ENCODE peak calls at places on chromosome 16, in five cellular contexts. S is fibroblast of lung, N is fibroblast of the aortic adventitia, G is thoracic aorta, X is pancreas. L is an unnamed sample.

GRCh38 chr16:66134875-66135274 is 231.6 kb upstream of the CDH5 start:
- DNase-seq in S (no peak), X (no peak), G (no peak), N (no peak), L (no peak)

GRCh38 chr16:50209548-50210265 is 56.6 kb downstream of the TENT4B start:
- DNase-seq in X (no peak), N (no peak), G (no peak), S (no peak), L (no peak)

GRCh38 chr16:84186685-84187437 is at the start of gene TAF1C:
- DNase-seq in G (peak), S (peak), N (peak), X (peak), L (peak)

GRCh38 chr16:25707982-25708583 is 16.3 kb downstream of the HS3ST4 start:
- DNase-seq in S (no peak), G (no peak), N (peak), X (no peak), L (no peak)

GRCh38 chr16:25151996-25152395 is 40.5 kb downstream of the LCMT1 start:
- DNase-seq in G (no peak), X (no peak), S (peak), N (peak), L (peak)

GRCh38 chr16:73122604-73123386 is 74.9 kb upstream of the ZFHX3 start:
- DNase-seq in G (no peak), X (no peak), N (peak), S (peak), L (no peak)

GRCh38 chr16:17476414-17477259 is 5.9 kb upstream of the XYLT1 start:
- DNase-seq in G (no peak), N (peak), X (peak), S (peak), L (peak)

GRCh38 chr16:52597772-52598483 is 51.0 kb upstream of the TOX3 start:
- DNase-seq in N (no peak), S (no peak), G (no peak), X (no peak), L (no peak)

GRCh38 chr16:77113835-77114234 is 77.2 kb upstream of the MON1B start:
- DNase-seq in N (no peak), G (no peak), X (no peak), S (no peak), L (no peak)

GRCh38 chr16:4865231-4865860 is 18.1 kb downstream of the UBN1 start:
- DNase-seq in N (no peak), S (no peak), X (no peak), G (no peak), L (no peak)

GRCh38 chr16:6615661-6616060 is 717.0 kb upstream of the RBFOX1 start:
- DNase-seq in N (no peak), X (no peak), G (no peak), S (no peak), L (no peak)

GRCh38 chr16:4071686-4072561 is 44.3 kb downstream of the ADCY9 start:
- DNase-seq in N (no peak), G (no peak), X (no peak), S (no peak), L (no peak)

GRCh38 chr16:87924937-87925670 is 11.2 kb downstream of the CA5A start:
- DNase-seq in G (no peak), N (no peak), X (peak), S (no peak), L (no peak)

GRCh38 chr16:88345031-88345942 is 37.5 kb upstream of the ZNF469 start:
- DNase-seq in X (peak), G (no peak), S (no peak), N (no peak), L (no peak)

GRCh38 chr16:51391798-51392511 is 240.9 kb upstream of the SALL1 start:
- DNase-seq in S (peak), G (no peak), X (no peak), N (no peak), L (peak)

GRCh38 chr16:14500791-14501190 is 129.3 kb downstream of the PARN start:
- DNase-seq in S (peak), G (no peak), N (peak), X (no peak), L (no peak)

GRCh38 chr16:63890723-63891122 is 1231.1 kb downstream of the CDH11 start:
- DNase-seq in G (no peak), S (no peak), X (no peak), N (no peak), L (no peak)

GRCh38 chr16:24758373-24758772 is 28.9 kb downstream of the TNRC6A start:
- DNase-seq in G (no peak), N (no peak), X (no peak), S (no peak), L (no peak)

GRCh38 chr16:22340945-22341344 is 33.5 kb downstream of the CDR2 start:
- DNase-seq in N (no peak), X (no peak), G (no peak), S (no peak), L (no peak)

GRCh38 chr16:50267151-50267631 is 840 bp downstream of the ADCY7 start:
- DNase-seq in G (no peak), S (no peak), N (no peak), X (no peak), L (no peak)

GRCh38 chr16:25812215-25812614 is 120.5 kb downstream of the HS3ST4 start:
- DNase-seq in G (no peak), X (no peak), S (no peak), N (no peak), L (no peak)

GRCh38 chr16:80664798-80665197 is 124.0 kb downstream of the DYNLRB2 start:
- DNase-seq in S (no peak), X (no peak), N (no peak), G (no peak), L (no peak)

GRCh38 chr16:73032548-73033270 is 15.2 kb downstream of the ZFHX3 start:
- DNase-seq in G (no peak), N (no peak), X (no peak), S (no peak), L (no peak)

GRCh38 chr16:62516001-62516400 is 479.8 kb upstream of the CDH8 start:
- DNase-seq in G (no peak), N (no peak), S (no peak), X (no peak), L (no peak)

GRCh38 chr16:72300892-72301291 is 128.9 kb upstream of the PMFBP1 start:
- DNase-seq in N (no peak), X (no peak), G (no peak), S (no peak), L (no peak)

GRCh38 chr16:58499615-58500328 is at the start of gene NDRG4:
- DNase-seq in N (peak), G (no peak), S (peak), X (peak), L (peak)

GRCh38 chr16:53061701-53062159 is 6.9 kb downstream of the CHD9 start:
- DNase-seq in G (no peak), X (no peak), N (no peak), S (no peak), L (no peak)

GRCh38 chr16:73019456-73020362 is 28.2 kb downstream of the ZFHX3 start:
- DNase-seq in S (peak), X (no peak), G (no peak), N (peak), L (peak)

GRCh38 chr16:74951676-74952075 is 33.2 kb downstream of the WDR59 start:
- DNase-seq in G (no peak), S (no peak), X (no peak), N (no peak), L (no peak)

GRCh38 chr16:83995756-83996155 is 27.7 kb downstream of the NECAB2 start:
- DNase-seq in G (no peak), S (peak), N (no peak), X (no peak), L (no peak)

GRCh38 chr16:7914738-7915137 is 582.1 kb downstream of the RBFOX1 start:
- DNase-seq in X (no peak), N (no peak), S (no peak), G (no peak), L (no peak)

GRCh38 chr16:85542548-85542927 is 70.6 kb upstream of the GSE1 start:
- DNase-seq in X (no peak), G (no peak), N (no peak), S (no peak), L (no peak)

GRCh38 chr16:47644661-47645060 is 183.5 kb downstream of the PHKB start:
- DNase-seq in G (no peak), S (peak), N (peak), X (no peak), L (no peak)

GRCh38 chr16:67845291-67846062 is 1.3 kb upstream of the NUTF2 start:
- DNase-seq in N (no peak), S (no peak), X (no peak), G (no peak), L (peak)
- H3K4me3 ChIP-seq in N (peak), S (peak), X (peak), G (peak), L (peak)

GRCh38 chr16:30956601-30957455 is 726 bp upstream of the SETD1A start:
- DNase-seq in N (peak), S (peak), X (peak), G (peak), L (peak)
- TF ChIP-seq CTCF in N (peak), S (peak), X (no peak), G (no peak), L (peak)

DNA sequence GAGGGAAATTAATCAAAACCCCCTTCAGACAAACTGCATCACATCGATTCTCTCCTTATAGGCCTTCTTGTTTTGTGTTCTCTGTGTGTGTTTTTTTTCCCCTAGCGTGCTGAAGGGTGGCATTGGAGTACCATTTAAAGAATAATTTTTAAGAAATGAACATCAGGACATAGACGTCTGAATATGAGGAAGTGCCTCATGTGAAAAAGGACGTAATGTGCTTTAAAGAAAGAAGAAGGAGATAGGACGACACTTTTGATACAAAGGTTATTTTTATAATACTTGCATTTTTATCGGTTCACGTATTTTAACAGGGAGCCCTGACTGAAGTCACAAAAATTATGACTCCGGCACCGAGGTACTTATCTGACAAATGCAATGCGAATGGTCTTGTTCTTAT is 606.4 kb downstream of the MAF start:
- DNase-seq in X (no peak), N (no peak), S (no peak), G (no peak), L (no peak)
- H3K4me3 ChIP-seq in X (no peak), N (no peak), S (no peak), G (no peak), L (no peak)

DNA sequence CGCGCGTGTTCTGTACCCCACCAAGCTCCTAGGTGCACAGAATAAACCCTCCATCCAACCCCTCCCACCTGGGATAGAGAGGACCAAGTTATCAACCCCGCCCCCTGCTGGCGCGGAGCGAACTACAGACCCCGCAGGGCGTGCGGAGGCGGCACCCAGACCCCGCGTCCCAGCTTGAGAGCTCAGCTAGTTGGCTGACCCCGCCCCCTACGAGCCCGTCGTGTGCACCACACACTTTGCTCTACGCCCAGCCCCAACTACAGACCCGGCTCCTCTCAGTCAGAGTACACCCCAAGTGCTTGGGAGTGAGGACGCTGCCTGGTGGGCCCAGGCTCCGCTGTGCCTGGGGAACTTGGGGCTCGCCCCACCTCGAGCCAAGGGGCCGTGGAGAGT is 1.5 kb downstream of the GRIN2A start:
- DNase-seq in X (peak), G (no peak), S (no peak), N (no peak), L (peak)
- TF ChIP-seq CTCF in X (no peak), G (peak), S (peak), N (peak), L (peak)

GRCh38 chr16:86601356-86601755 is 23.0 kb downstream of the FOXL1 start:
- DNase-seq in G (no peak), S (no peak), X (no peak), N (no peak), L (no peak)

GRCh38 chr16:86608301-86608747 is 30.0 kb downstream of the FOXL1 start:
- DNase-seq in S (peak), G (no peak), N (no peak), X (no peak), L (no peak)

GRCh38 chr16:86605950-86606349 is 27.6 kb downstream of the FOXL1 start:
- DNase-seq in G (no peak), X (no peak), S (no peak), N (no peak), L (no peak)

GRCh38 chr16:86602521-86602920 is 24.2 kb downstream of the FOXL1 start:
- DNase-seq in N (no peak), S (no peak), X (no peak), G (no peak), L (no peak)

DNA sequence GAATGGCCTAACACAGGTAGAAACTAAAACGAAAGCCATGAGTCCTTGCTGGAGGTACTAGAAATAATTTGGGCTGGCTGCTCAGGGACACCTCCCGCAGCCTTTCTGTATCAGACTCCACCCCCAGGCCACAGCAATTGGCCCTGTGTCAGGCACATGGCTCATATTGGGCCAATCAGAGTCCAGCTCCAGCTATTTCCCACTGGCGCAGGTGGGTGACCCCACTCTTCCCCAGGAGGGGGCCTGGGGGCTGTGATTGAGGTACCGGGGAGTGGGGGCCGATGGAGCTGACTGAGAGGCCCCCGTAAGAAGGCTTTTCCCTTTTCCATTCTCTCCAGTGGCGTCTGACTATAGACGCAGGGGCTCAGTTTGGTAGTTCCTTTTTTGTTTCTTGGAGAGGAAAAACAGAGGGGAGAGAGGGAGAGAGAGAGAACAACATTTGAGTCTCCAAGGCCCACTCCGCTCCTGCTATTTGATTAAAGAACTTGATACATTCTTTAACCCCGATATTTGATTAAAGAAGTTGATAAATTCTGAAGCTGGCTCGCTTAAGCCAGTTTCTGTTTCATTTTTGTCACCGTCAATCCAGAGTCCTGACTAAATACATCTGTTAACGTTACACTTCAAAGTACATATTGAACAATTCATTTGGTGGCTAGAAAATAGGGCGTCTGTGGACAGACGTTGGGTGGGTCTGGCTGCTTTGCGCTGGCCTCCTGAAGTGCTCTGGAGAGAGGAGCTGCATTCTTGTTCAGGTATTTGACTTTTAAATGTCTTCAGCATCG is 26.3 kb downstream of the FOXL1 start:
- DNase-seq in G (no peak), X (no peak), S (no peak), N (no peak), L (no peak)
- H3K4me3 ChIP-seq in G (peak), X (no peak), S (no peak), N (no peak), L (no peak)

GRCh38 chr16:82735176-82735575 is 108.4 kb downstream of the CDH13 start:
- DNase-seq in X (no peak), S (no peak), N (no peak), G (no peak), L (no peak)

GRCh38 chr16:82741073-82741615 is 114.4 kb downstream of the CDH13 start:
- DNase-seq in S (no peak), G (no peak), N (no peak), X (no peak), L (peak)

GRCh38 chr16:82735696-82736095 is 108.9 kb downstream of the CDH13 start:
- DNase-seq in S (peak), X (no peak), G (no peak), N (peak), L (no peak)

GRCh38 chr16:82736161-82736697 is 109.5 kb downstream of the CDH13 start:
- DNase-seq in G (no peak), N (no peak), S (no peak), X (no peak), L (no peak)

DNA sequence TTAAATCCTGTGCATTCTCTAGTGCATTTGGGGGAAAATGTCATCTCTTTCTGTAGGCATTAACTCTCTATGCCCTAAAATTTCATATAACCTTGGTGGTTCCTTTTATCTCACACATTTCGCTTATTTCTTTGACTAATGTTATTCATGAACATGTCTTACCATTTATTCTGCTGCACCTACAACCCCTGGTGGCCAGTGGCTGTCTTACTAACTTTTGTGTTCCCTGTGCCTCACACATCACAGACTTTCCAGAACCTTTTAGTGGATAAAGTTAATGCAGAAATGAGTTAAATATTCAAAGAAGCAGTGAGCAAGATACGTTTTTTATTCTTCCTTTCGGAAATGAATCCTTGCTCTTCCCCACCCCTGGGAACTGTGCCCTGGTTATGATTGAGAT is 111.9 kb downstream of the CDH13 start:
- DNase-seq in G (no peak), N (peak), S (peak), X (no peak), L (no peak)
- TF ChIP-seq CTCF in G (peak), N (peak), S (peak), X (no peak), L (peak)

GRCh38 chr16:56635441-56635967 is 3.0 kb upstream of the MT1A start:
- DNase-seq in G (no peak), X (no peak), N (no peak), S (no peak), L (no peak)
- H3K4me3 ChIP-seq in G (peak), X (no peak), N (no peak), S (no peak), L (peak)

GRCh38 chr16:29899516-29900101 is at the start of gene SEZ6L2:
- DNase-seq in G (no peak), N (peak), X (peak), S (peak), L (peak)
- TF ChIP-seq CTCF in G (no peak), N (peak), X (no peak), S (peak), L (peak)

DNA sequence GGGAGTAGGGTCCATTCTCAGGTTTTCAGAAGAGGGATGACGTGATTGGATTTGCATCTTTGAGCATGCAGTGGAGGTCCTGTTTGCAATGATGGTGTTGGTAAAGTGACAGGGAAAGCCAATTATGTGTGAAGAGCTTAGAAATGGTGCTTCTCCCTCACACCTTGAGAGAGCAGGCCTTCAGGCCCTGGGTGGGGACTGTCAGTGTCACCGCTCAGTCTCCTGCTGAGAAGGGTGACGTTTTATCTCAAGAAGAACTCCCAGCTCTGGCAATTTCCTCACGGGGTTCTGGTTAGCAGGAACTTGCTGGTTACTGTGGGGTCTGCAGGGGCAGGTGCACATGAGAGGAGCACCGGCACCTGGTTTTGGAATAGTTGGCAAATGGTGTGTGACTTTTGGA is 11.2 kb downstream of the PLCG2 start:
- DNase-seq in G (no peak), S (no peak), X (no peak), N (no peak), L (no peak)
- H3K4me3 ChIP-seq in G (no peak), S (no peak), X (no peak), N (no peak), L (no peak)